ENCODE peak calls at places on chromosomes 6 and 20, in five cellular contexts. One of them, this sample, is unnamed.

GRCh38 chr20:10573273-10573950 is 100.4 kb downstream of the JAG1 start:
- DNase-seq in mammary epithelial cell: no peak
- DNase-seq in germinal center: no peak
- DNase-seq in DND-41: no peak
- DNase-seq in endothelial cell: no peak
- DNase-seq in this sample: no peak

GRCh38 chr20:63552481-63553249 is 1.3 kb upstream of the FNDC11 start:
- DNase-seq in endothelial cell: no peak
- DNase-seq in mammary epithelial cell: peak; percentile 39
- DNase-seq in germinal center: peak; percentile 57
- DNase-seq in DND-41: peak; percentile 90
- DNase-seq in this sample: no peak

GRCh38 chr6:91087864-91088263 is 501.0 kb upstream of the MAP3K7 start:
- DNase-seq in endothelial cell: no peak
- DNase-seq in germinal center: no peak
- DNase-seq in mammary epithelial cell: no peak
- DNase-seq in DND-41: no peak
- DNase-seq in this sample: no peak

GRCh38 chr6:157534134-157534871 is 153.3 kb downstream of the ZDHHC14 start:
- DNase-seq in mammary epithelial cell: no peak
- DNase-seq in germinal center: no peak
- DNase-seq in DND-41: no peak
- DNase-seq in endothelial cell: no peak
- DNase-seq in this sample: no peak

GRCh38 chr6:17900011-17900410 is 87.4 kb downstream of the KIF13A start:
- DNase-seq in endothelial cell: no peak
- DNase-seq in germinal center: no peak
- DNase-seq in mammary epithelial cell: peak; percentile 27
- DNase-seq in DND-41: no peak
- DNase-seq in this sample: no peak

GRCh38 chr6:48074368-48074767 is 36.6 kb downstream of the PTCHD4 start:
- DNase-seq in germinal center: no peak
- DNase-seq in endothelial cell: no peak
- DNase-seq in mammary epithelial cell: no peak
- DNase-seq in DND-41: no peak
- DNase-seq in this sample: no peak

GRCh38 chr6:125197795-125198269 is 44.3 kb downstream of the TPD52L1 start:
- DNase-seq in mammary epithelial cell: peak; percentile 45
- DNase-seq in germinal center: no peak
- DNase-seq in endothelial cell: peak; percentile 13
- DNase-seq in DND-41: no peak
- DNase-seq in this sample: no peak

GRCh38 chr6:90719321-90720195 is 132.7 kb upstream of the MAP3K7 start:
- DNase-seq in mammary epithelial cell: peak; percentile 67
- DNase-seq in endothelial cell: no peak
- DNase-seq in germinal center: no peak
- DNase-seq in DND-41: no peak
- DNase-seq in this sample: no peak

GRCh38 chr6:77466055-77467028 is 3.1 kb upstream of the HTR1B start:
- DNase-seq in endothelial cell: peak; percentile 75
- DNase-seq in germinal center: peak; percentile 12
- DNase-seq in DND-41: no peak
- DNase-seq in mammary epithelial cell: peak; percentile 61
- DNase-seq in this sample: no peak

GRCh38 chr6:64012351-64013060 is 376.9 kb downstream of the PHF3 start:
- DNase-seq in DND-41: no peak
- DNase-seq in germinal center: no peak
- DNase-seq in endothelial cell: peak; percentile 34
- DNase-seq in mammary epithelial cell: peak; percentile 6
- DNase-seq in this sample: no peak

GRCh38 chr6:35219683-35220326 is 6.0 kb downstream of the SCUBE3 start:
- DNase-seq in endothelial cell: no peak
- DNase-seq in DND-41: no peak
- DNase-seq in germinal center: no peak
- DNase-seq in mammary epithelial cell: no peak
- DNase-seq in this sample: no peak